ENCODE peak calls at places on chromosomes 6 and 20, in four cellular contexts. R, V, L and P are unnamed samples.
A peak's percentile ranks its signal among the peaks of the same experiment; 100 is the strongest.

GRCh38 chr20:33332905-33333456 is 50.0 kb downstream of the BPIFB1 start:
- DNase-seq in L (no peak), R (no peak), V (no peak), P (no peak)

GRCh38 chr20:17624551-17625245 is 54.8 kb downstream of the DSTN start:
- DNase-seq in L (no peak), V (no peak), R (no peak), P (peak; percentile 16)

GRCh38 chr6:18389479-18389878 is 2.3 kb downstream of the RNF144B start:
- DNase-seq in V (no peak), L (no peak), R (no peak), P (no peak)

GRCh38 chr6:133410628-133411027 is 169.5 kb downstream of the EYA4 start:
- DNase-seq in V (no peak), L (no peak), R (no peak), P (no peak)

GRCh38 chr6:166750125-166750793 is 123.2 kb upstream of the RPS6KA2 start:
- DNase-seq in L (no peak), R (no peak), V (no peak), P (no peak)

GRCh38 chr20:760751-761417 is 7.4 kb downstream of the SLC52A3 start:
- DNase-seq in L (no peak), V (no peak), R (no peak), P (no peak)

GRCh38 chr6:20237677-20238460 is 25.6 kb upstream of the MBOAT1 start:
- DNase-seq in L (no peak), V (no peak), R (no peak), P (no peak)

GRCh38 chr6:11732036-11732545 is 46.5 kb downstream of the ADTRP start:
- DNase-seq in R (peak; percentile 25), V (peak; percentile 60), L (peak; percentile 49), P (peak; percentile 95)

GRCh38 chr6:19603716-19604115 is 233.5 kb upstream of the ID4 start:
- DNase-seq in V (no peak), R (no peak), L (no peak), P (peak; percentile 54)

GRCh38 chr6:14286144-14286543 is 168.6 kb downstream of the CD83 start:
- DNase-seq in V (peak; percentile 43), L (no peak), R (no peak), P (peak; percentile 33)

GRCh38 chr6:2999005-2999620 is 581 bp upstream of the NQO2 start:
- DNase-seq in R (no peak), V (peak; percentile 33), L (no peak), P (peak; percentile 85)

GRCh38 chr6:136492409-136492808 is 57.8 kb downstream of the MAP7 start:
- DNase-seq in L (no peak), R (no peak), V (no peak), P (no peak)

GRCh38 chr20:40144581-40144980 is 544.5 kb downstream of the MAFB start:
- DNase-seq in V (no peak), L (no peak), R (no peak), P (no peak)

GRCh38 chr20:47139934-47140333 is 216.6 kb downstream of the ZMYND8 start:
- DNase-seq in L (no peak), R (no peak), V (no peak), P (no peak)

GRCh38 chr6:68559716-68560115 is 75.4 kb upstream of the ADGRB3 start:
- DNase-seq in L (no peak), R (peak; percentile 43), V (no peak), P (no peak)

GRCh38 chr6:119493980-119494379 is 144.4 kb upstream of the MAN1A1 start:
- DNase-seq in L (no peak), R (no peak), V (no peak), P (no peak)

GRCh38 chr6:96015791-96016776 is at the start of gene FUT9:
- DNase-seq in L (no peak), V (no peak), R (peak; percentile 96), P (no peak)